ENCODE peak calls at places on chromosomes 16 and 17, in nine cellular contexts. One of them, this sample, is unnamed.

GRCh38 chr16:81717662-81718189 is 61.4 kb upstream of the PLCG2 start:
- DNase-seq in H1: no peak
- DNase-seq in gastrocnemius medialis: no peak
- DNase-seq in transverse colon: no peak
- DNase-seq in IMR-90: no peak
- DNase-seq in uterus: no peak
- DNase-seq in breast epithelium: no peak
- DNase-seq in right lobe of liver: peak
- DNase-seq in spleen: peak
- DNase-seq in this sample: no peak

GRCh38 chr17:10053976-10054551 is 144.3 kb downstream of the GAS7 start:
- DNase-seq in breast epithelium: no peak
- DNase-seq in IMR-90: no peak
- DNase-seq in gastrocnemius medialis: no peak
- DNase-seq in H1: no peak
- DNase-seq in right lobe of liver: no peak
- DNase-seq in transverse colon: no peak
- DNase-seq in spleen: no peak
- DNase-seq in uterus: no peak
- DNase-seq in this sample: peak

GRCh38 chr17:64106918-64107317 is 23.0 kb downstream of the ERN1 start:
- DNase-seq in transverse colon: no peak
- DNase-seq in H1: no peak
- DNase-seq in uterus: no peak
- DNase-seq in right lobe of liver: no peak
- DNase-seq in gastrocnemius medialis: no peak
- DNase-seq in spleen: no peak
- DNase-seq in IMR-90: no peak
- DNase-seq in breast epithelium: no peak
- DNase-seq in this sample: no peak

GRCh38 chr17:71286625-71287024 is 834.2 kb upstream of the SOX9 start:
- DNase-seq in uterus: no peak
- DNase-seq in gastrocnemius medialis: no peak
- DNase-seq in right lobe of liver: no peak
- DNase-seq in spleen: no peak
- DNase-seq in IMR-90: no peak
- DNase-seq in H1: no peak
- DNase-seq in breast epithelium: no peak
- DNase-seq in transverse colon: no peak
- DNase-seq in this sample: no peak

GRCh38 chr16:10740845-10741208 is 2.8 kb upstream of the NUBP1 start:
- DNase-seq in breast epithelium: no peak
- DNase-seq in right lobe of liver: no peak
- DNase-seq in gastrocnemius medialis: no peak
- DNase-seq in spleen: no peak
- DNase-seq in H1: no peak
- DNase-seq in transverse colon: no peak
- DNase-seq in uterus: no peak
- DNase-seq in IMR-90: no peak
- DNase-seq in this sample: no peak

GRCh38 chr17:62968445-62968923 is 2.4 kb downstream of the TANC2 start:
- DNase-seq in transverse colon: peak
- DNase-seq in IMR-90: peak
- DNase-seq in right lobe of liver: no peak
- DNase-seq in spleen: no peak
- DNase-seq in uterus: no peak
- DNase-seq in breast epithelium: peak
- DNase-seq in H1: no peak
- DNase-seq in gastrocnemius medialis: no peak
- DNase-seq in this sample: peak

GRCh38 chr16:681746-682427 is 1.7 kb downstream of the STUB1 start:
- DNase-seq in uterus: no peak
- DNase-seq in H1: no peak
- DNase-seq in right lobe of liver: no peak
- DNase-seq in transverse colon: no peak
- DNase-seq in spleen: no peak
- DNase-seq in IMR-90: no peak
- DNase-seq in gastrocnemius medialis: no peak
- DNase-seq in breast epithelium: no peak
- DNase-seq in this sample: peak

GRCh38 chr17:45147102-45147580 is 1.1 kb upstream of the HEXIM1 start:
- DNase-seq in uterus: no peak
- DNase-seq in right lobe of liver: peak
- DNase-seq in transverse colon: no peak
- DNase-seq in H1: no peak
- DNase-seq in gastrocnemius medialis: peak
- DNase-seq in spleen: peak
- DNase-seq in IMR-90: peak
- DNase-seq in breast epithelium: peak
- DNase-seq in this sample: peak

GRCh38 chr17:57482657-57483056 is 226.3 kb downstream of the MSI2 start:
- DNase-seq in transverse colon: no peak
- DNase-seq in breast epithelium: no peak
- DNase-seq in spleen: no peak
- DNase-seq in uterus: no peak
- DNase-seq in right lobe of liver: no peak
- DNase-seq in IMR-90: peak
- DNase-seq in gastrocnemius medialis: no peak
- DNase-seq in H1: no peak
- DNase-seq in this sample: no peak

GRCh38 chr17:34146440-34147043 is 108.5 kb upstream of the CCL2 start:
- DNase-seq in gastrocnemius medialis: no peak
- DNase-seq in H1: no peak
- DNase-seq in IMR-90: no peak
- DNase-seq in right lobe of liver: peak
- DNase-seq in uterus: no peak
- DNase-seq in transverse colon: peak
- DNase-seq in breast epithelium: peak
- DNase-seq in spleen: no peak
- DNase-seq in this sample: peak

GRCh38 chr16:65318590-65319267 is 196.9 kb upstream of the CDH11 start:
- DNase-seq in gastrocnemius medialis: no peak
- DNase-seq in right lobe of liver: no peak
- DNase-seq in H1: peak
- DNase-seq in IMR-90: no peak
- DNase-seq in breast epithelium: no peak
- DNase-seq in spleen: no peak
- DNase-seq in uterus: no peak
- DNase-seq in transverse colon: no peak
- DNase-seq in this sample: no peak

GRCh38 chr17:75587718-75588545 is at the start of gene MYO15B:
- DNase-seq in transverse colon: peak
- DNase-seq in right lobe of liver: peak
- DNase-seq in H1: no peak
- DNase-seq in spleen: peak
- DNase-seq in uterus: peak
- DNase-seq in breast epithelium: no peak
- DNase-seq in gastrocnemius medialis: no peak
- DNase-seq in IMR-90: no peak
- DNase-seq in this sample: peak

GRCh38 chr16:81469710-81470481 is 25.3 kb downstream of the CMIP start:
- DNase-seq in uterus: no peak
- DNase-seq in H1: no peak
- DNase-seq in transverse colon: no peak
- DNase-seq in IMR-90: no peak
- DNase-seq in spleen: peak
- DNase-seq in gastrocnemius medialis: no peak
- DNase-seq in breast epithelium: no peak
- DNase-seq in right lobe of liver: peak
- DNase-seq in this sample: no peak

GRCh38 chr17:77604301-77605031 is 354.0 kb upstream of the TNRC6C start:
- DNase-seq in IMR-90: no peak
- DNase-seq in transverse colon: no peak
- DNase-seq in breast epithelium: no peak
- DNase-seq in spleen: peak
- DNase-seq in H1: no peak
- DNase-seq in gastrocnemius medialis: no peak
- DNase-seq in right lobe of liver: no peak
- DNase-seq in uterus: no peak
- DNase-seq in this sample: no peak

GRCh38 chr17:79014158-79014758 is 4.7 kb upstream of the CANT1 start:
- DNase-seq in breast epithelium: no peak
- DNase-seq in H1: no peak
- DNase-seq in right lobe of liver: no peak
- DNase-seq in IMR-90: no peak
- DNase-seq in spleen: no peak
- DNase-seq in transverse colon: no peak
- DNase-seq in gastrocnemius medialis: no peak
- DNase-seq in uterus: no peak
- DNase-seq in this sample: no peak

GRCh38 chr16:59324462-59324861 is 590.3 kb upstream of the GOT2 start:
- DNase-seq in breast epithelium: no peak
- DNase-seq in H1: no peak
- DNase-seq in gastrocnemius medialis: no peak
- DNase-seq in IMR-90: peak
- DNase-seq in uterus: no peak
- DNase-seq in right lobe of liver: no peak
- DNase-seq in transverse colon: no peak
- DNase-seq in spleen: no peak
- DNase-seq in this sample: no peak

GRCh38 chr16:35706901-35707300 is 2247.5 kb downstream of the TP53TG3F start:
- DNase-seq in H1: no peak
- DNase-seq in spleen: no peak
- DNase-seq in IMR-90: no peak
- DNase-seq in breast epithelium: no peak
- DNase-seq in transverse colon: no peak
- DNase-seq in gastrocnemius medialis: no peak
- DNase-seq in right lobe of liver: no peak
- DNase-seq in uterus: no peak
- DNase-seq in this sample: no peak
- TF ChIP-seq POLR2A in H1: no peak
- TF ChIP-seq POLR2A in spleen: no peak
- TF ChIP-seq POLR2A in IMR-90: no peak
- TF ChIP-seq POLR2A in breast epithelium: no peak
- TF ChIP-seq POLR2A in transverse colon: no peak
- TF ChIP-seq POLR2A in gastrocnemius medialis: no peak
- TF ChIP-seq POLR2A in right lobe of liver: no peak
- TF ChIP-seq POLR2A in uterus: no peak
- TF ChIP-seq POLR2A in this sample: no peak

GRCh38 chr17:14513835-14514234 is 213.0 kb downstream of the HS3ST3B1 start:
- DNase-seq in IMR-90: no peak
- DNase-seq in transverse colon: no peak
- DNase-seq in gastrocnemius medialis: no peak
- DNase-seq in H1: no peak
- DNase-seq in spleen: no peak
- DNase-seq in uterus: no peak
- DNase-seq in breast epithelium: no peak
- DNase-seq in right lobe of liver: no peak
- DNase-seq in this sample: no peak

GRCh38 chr17:14510136-14510535 is 209.3 kb downstream of the HS3ST3B1 start:
- DNase-seq in right lobe of liver: no peak
- DNase-seq in uterus: no peak
- DNase-seq in IMR-90: peak
- DNase-seq in spleen: no peak
- DNase-seq in gastrocnemius medialis: no peak
- DNase-seq in breast epithelium: no peak
- DNase-seq in H1: no peak
- DNase-seq in transverse colon: no peak
- DNase-seq in this sample: no peak

DNA sequence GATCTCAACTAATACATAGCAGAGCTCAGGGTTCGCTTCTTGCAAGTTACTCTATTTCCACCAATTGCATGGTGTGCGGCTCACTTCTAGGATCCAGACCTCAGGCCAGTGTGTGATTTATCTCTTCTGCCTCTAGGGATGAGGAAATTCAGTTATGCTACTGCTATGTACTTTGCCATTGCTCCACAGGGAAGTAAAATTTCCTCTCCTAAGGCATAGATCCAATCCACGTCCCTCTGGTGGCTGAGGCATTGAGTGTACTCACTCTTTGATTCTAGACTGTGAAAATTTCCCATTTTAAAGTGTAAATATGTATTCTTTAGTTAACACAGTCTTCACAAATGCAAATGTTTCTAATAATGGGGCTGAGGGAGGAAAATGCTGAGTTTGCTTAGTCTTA is 214.1 kb downstream of the HS3ST3B1 start:
- DNase-seq in breast epithelium: no peak
- DNase-seq in uterus: no peak
- DNase-seq in spleen: no peak
- DNase-seq in transverse colon: no peak
- DNase-seq in right lobe of liver: no peak
- DNase-seq in IMR-90: no peak
- DNase-seq in H1: no peak
- DNase-seq in gastrocnemius medialis: no peak
- DNase-seq in this sample: no peak
- TF ChIP-seq CTCF in breast epithelium: no peak
- TF ChIP-seq CTCF in uterus: no peak
- TF ChIP-seq CTCF in spleen: no peak
- TF ChIP-seq CTCF in transverse colon: no peak
- TF ChIP-seq CTCF in right lobe of liver: no peak
- TF ChIP-seq CTCF in IMR-90: no peak
- TF ChIP-seq CTCF in H1: no peak
- TF ChIP-seq CTCF in gastrocnemius medialis: no peak
- TF ChIP-seq CTCF in this sample: no peak

GRCh38 chr16:87336850-87337240 is 19.7 kb upstream of the C16orf95 start:
- DNase-seq in breast epithelium: no peak
- DNase-seq in gastrocnemius medialis: no peak
- DNase-seq in right lobe of liver: no peak
- DNase-seq in IMR-90: no peak
- DNase-seq in spleen: no peak
- DNase-seq in H1: no peak
- DNase-seq in transverse colon: no peak
- DNase-seq in uterus: no peak
- DNase-seq in this sample: no peak
- TF ChIP-seq POLR2A in breast epithelium: no peak
- TF ChIP-seq POLR2A in gastrocnemius medialis: no peak
- TF ChIP-seq POLR2A in right lobe of liver: no peak
- TF ChIP-seq POLR2A in IMR-90: no peak
- TF ChIP-seq POLR2A in spleen: no peak
- TF ChIP-seq POLR2A in H1: no peak
- TF ChIP-seq POLR2A in transverse colon: no peak
- TF ChIP-seq POLR2A in uterus: no peak
- TF ChIP-seq POLR2A in this sample: no peak

GRCh38 chr17:61837175-61838051 is 25.9 kb downstream of the BRIP1 start:
- DNase-seq in transverse colon: peak
- DNase-seq in breast epithelium: no peak
- DNase-seq in uterus: peak
- DNase-seq in IMR-90: peak
- DNase-seq in spleen: no peak
- DNase-seq in H1: no peak
- DNase-seq in gastrocnemius medialis: peak
- DNase-seq in right lobe of liver: no peak
- DNase-seq in this sample: peak
- TF ChIP-seq CTCF in transverse colon: peak
- TF ChIP-seq CTCF in breast epithelium: peak
- TF ChIP-seq CTCF in uterus: peak
- TF ChIP-seq CTCF in IMR-90: peak
- TF ChIP-seq CTCF in spleen: peak
- TF ChIP-seq CTCF in H1: peak
- TF ChIP-seq CTCF in gastrocnemius medialis: peak
- TF ChIP-seq CTCF in right lobe of liver: peak
- TF ChIP-seq CTCF in this sample: peak